ENCODE peak calls at places on chromosome 13, in seven cellular contexts. One of them, this sample, is unnamed. For H3K4me1, the result is how much of the 10 kb centered on the place peaks cover.

GRCh38 chr13:107669356-107669755 is 546.0 kb downstream of the LIG4 start:
- DNase-seq in heart right ventricle: no peak
- DNase-seq in IMR-90: peak
- DNase-seq in keratinocyte: no peak
- DNase-seq in SJCRH30: peak
- DNase-seq in lower lobe of right lung: no peak
- DNase-seq in PC-3: peak
- DNase-seq in this sample: no peak

GRCh38 chr13:104315606-104316005 is 1249.4 kb upstream of the SLC10A2 start:
- DNase-seq in heart right ventricle: no peak
- DNase-seq in IMR-90: peak
- DNase-seq in keratinocyte: peak
- DNase-seq in SJCRH30: peak
- DNase-seq in lower lobe of right lung: no peak
- DNase-seq in PC-3: peak
- DNase-seq in this sample: no peak

GRCh38 chr13:41562083-41562482 is 104.7 kb downstream of the RGCC start:
- DNase-seq in heart right ventricle: peak
- DNase-seq in IMR-90: peak
- DNase-seq in keratinocyte: no peak
- DNase-seq in SJCRH30: peak
- DNase-seq in lower lobe of right lung: no peak
- DNase-seq in PC-3: no peak
- DNase-seq in this sample: peak

GRCh38 chr13:104385409-104385808 is 1319.2 kb upstream of the SLC10A2 start:
- DNase-seq in heart right ventricle: no peak
- DNase-seq in IMR-90: peak
- DNase-seq in keratinocyte: no peak
- DNase-seq in SJCRH30: no peak
- DNase-seq in lower lobe of right lung: no peak
- DNase-seq in PC-3: peak
- DNase-seq in this sample: no peak

GRCh38 chr13:90105276-90105675 is 1242.2 kb upstream of the MIR17HG start:
- DNase-seq in heart right ventricle: no peak
- DNase-seq in IMR-90: no peak
- DNase-seq in keratinocyte: no peak
- DNase-seq in SJCRH30: no peak
- DNase-seq in lower lobe of right lung: no peak
- DNase-seq in PC-3: peak
- DNase-seq in this sample: no peak

GRCh38 chr13:42762917-42763316 is 18.5 kb upstream of the FAM216B start:
- DNase-seq in heart right ventricle: no peak
- DNase-seq in IMR-90: peak
- DNase-seq in keratinocyte: peak
- DNase-seq in SJCRH30: no peak
- DNase-seq in lower lobe of right lung: no peak
- DNase-seq in PC-3: peak
- DNase-seq in this sample: no peak

GRCh38 chr13:53873558-53873957 is 844.9 kb downstream of the OLFM4 start:
- DNase-seq in heart right ventricle: no peak
- DNase-seq in IMR-90: no peak
- DNase-seq in keratinocyte: no peak
- DNase-seq in SJCRH30: no peak
- DNase-seq in lower lobe of right lung: no peak
- DNase-seq in PC-3: no peak
- DNase-seq in this sample: no peak

GRCh38 chr13:41548870-41549269 is 91.5 kb downstream of the RGCC start:
- DNase-seq in heart right ventricle: no peak
- DNase-seq in IMR-90: no peak
- DNase-seq in keratinocyte: no peak
- DNase-seq in SJCRH30: no peak
- DNase-seq in lower lobe of right lung: no peak
- DNase-seq in PC-3: no peak
- DNase-seq in this sample: no peak

GRCh38 chr13:72586519-72586918 is 140.9 kb downstream of the MZT1 start:
- DNase-seq in heart right ventricle: no peak
- DNase-seq in IMR-90: no peak
- DNase-seq in keratinocyte: no peak
- DNase-seq in SJCRH30: peak
- DNase-seq in lower lobe of right lung: no peak
- DNase-seq in PC-3: no peak
- DNase-seq in this sample: no peak

DNA sequence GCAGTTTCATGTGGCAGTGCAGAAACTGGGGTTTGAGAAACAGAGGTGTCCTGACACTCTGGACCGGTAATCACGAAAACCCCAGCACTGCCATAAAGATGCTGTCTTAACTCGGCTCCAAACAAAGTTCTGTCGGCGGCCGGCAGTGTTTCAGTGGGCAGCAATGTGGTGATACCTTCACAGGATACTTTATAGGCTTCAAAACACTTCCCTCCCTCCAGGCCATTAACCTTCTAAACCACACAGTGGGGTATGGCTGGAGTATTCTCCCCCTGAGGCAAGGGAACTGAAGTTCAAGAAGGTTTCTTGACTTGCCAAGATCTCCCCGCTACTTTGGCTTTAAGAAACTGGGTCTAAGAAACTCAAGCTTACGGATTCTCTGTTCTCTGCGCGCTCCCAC is 1.1 kb downstream of the RUBCNL start:
- DNase-seq in heart right ventricle: no peak
- DNase-seq in IMR-90: no peak
- DNase-seq in keratinocyte: no peak
- DNase-seq in SJCRH30: no peak
- DNase-seq in lower lobe of right lung: no peak
- DNase-seq in PC-3: no peak
- DNase-seq in this sample: no peak
- H3K4me1 ChIP-seq in heart right ventricle: under half
- H3K4me1 ChIP-seq in IMR-90: under half
- H3K4me1 ChIP-seq in keratinocyte: under half
- H3K4me1 ChIP-seq in SJCRH30: under half
- H3K4me1 ChIP-seq in lower lobe of right lung: under half
- H3K4me1 ChIP-seq in PC-3: under half
- H3K4me1 ChIP-seq in this sample: under half

DNA sequence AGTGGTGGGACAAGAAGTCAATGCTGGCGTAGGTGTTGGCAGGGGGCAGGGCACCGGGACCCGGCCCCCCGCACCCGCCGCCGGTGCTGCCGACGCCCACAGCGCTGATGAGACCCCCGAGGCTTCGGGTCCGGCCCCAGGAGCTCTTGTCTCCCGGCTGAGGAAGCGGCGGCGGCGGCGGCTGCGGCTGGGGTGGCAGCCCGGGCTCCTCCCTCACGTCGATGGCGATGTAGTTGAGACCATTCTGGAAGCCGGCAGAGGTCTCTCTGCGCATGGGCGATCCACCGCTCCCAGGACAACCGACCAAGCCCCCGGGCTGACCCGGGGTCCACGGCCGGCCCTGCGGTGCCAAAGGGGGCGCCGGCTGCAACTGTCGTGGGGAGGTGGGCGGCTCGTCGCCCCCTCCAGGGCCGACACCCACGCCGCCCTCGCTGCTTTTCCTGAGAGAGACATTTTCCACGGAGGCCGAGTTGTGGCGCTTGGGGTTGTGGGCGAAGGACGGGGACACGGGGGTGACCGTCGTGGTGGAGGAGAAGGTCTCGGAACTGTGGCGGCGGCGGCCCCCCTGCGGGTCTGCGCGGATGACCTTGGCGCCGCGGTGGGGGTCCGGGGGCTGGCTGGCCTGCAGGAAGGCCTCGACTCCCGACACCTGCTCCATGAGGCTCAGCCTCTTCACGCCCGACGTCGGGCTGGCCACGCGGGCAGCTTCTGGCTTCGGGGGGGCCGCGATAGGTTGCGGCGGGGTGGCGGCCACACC is 4.1 kb downstream of the IRS2 start:
- DNase-seq in heart right ventricle: no peak
- DNase-seq in IMR-90: no peak
- DNase-seq in keratinocyte: no peak
- DNase-seq in SJCRH30: no peak
- DNase-seq in lower lobe of right lung: no peak
- DNase-seq in PC-3: no peak
- DNase-seq in this sample: peak
- H3K4me1 ChIP-seq in heart right ventricle: under half
- H3K4me1 ChIP-seq in IMR-90: under half
- H3K4me1 ChIP-seq in keratinocyte: under half
- H3K4me1 ChIP-seq in SJCRH30: under half
- H3K4me1 ChIP-seq in lower lobe of right lung: half or more
- H3K4me1 ChIP-seq in PC-3: under half
- H3K4me1 ChIP-seq in this sample: under half

GRCh38 chr13:98207411-98207810 is 30.3 kb upstream of the RNF113B start:
- DNase-seq in heart right ventricle: no peak
- DNase-seq in IMR-90: peak
- DNase-seq in keratinocyte: no peak
- DNase-seq in SJCRH30: no peak
- DNase-seq in lower lobe of right lung: no peak
- DNase-seq in PC-3: no peak
- DNase-seq in this sample: no peak
- H3K4me1 ChIP-seq in heart right ventricle: under half
- H3K4me1 ChIP-seq in IMR-90: under half
- H3K4me1 ChIP-seq in keratinocyte: under half
- H3K4me1 ChIP-seq in SJCRH30: under half
- H3K4me1 ChIP-seq in lower lobe of right lung: under half
- H3K4me1 ChIP-seq in PC-3: under half
- H3K4me1 ChIP-seq in this sample: under half

DNA sequence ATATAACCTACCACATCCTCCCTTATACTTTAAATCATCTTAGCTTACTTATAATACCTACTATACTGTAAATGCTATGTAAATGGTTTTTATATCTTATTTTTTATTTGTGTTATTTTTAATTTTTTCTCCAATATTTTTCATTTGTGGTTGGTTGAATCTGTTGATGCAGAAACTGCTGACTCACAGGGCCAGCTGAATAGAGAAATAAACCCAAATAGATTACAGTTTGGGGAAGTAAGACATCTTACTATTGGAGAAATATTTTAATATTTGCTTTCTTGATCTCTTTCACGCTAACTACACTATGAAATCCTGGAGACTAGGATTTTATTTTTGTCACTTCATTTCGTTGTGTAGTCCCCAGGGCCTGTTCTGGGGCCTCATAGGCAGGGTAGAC is 7.1 kb downstream of the SMAD9 start:
- DNase-seq in heart right ventricle: no peak
- DNase-seq in IMR-90: peak
- DNase-seq in keratinocyte: no peak
- DNase-seq in SJCRH30: no peak
- DNase-seq in lower lobe of right lung: no peak
- DNase-seq in PC-3: no peak
- DNase-seq in this sample: no peak
- H3K4me1 ChIP-seq in heart right ventricle: under half
- H3K4me1 ChIP-seq in IMR-90: under half
- H3K4me1 ChIP-seq in keratinocyte: under half
- H3K4me1 ChIP-seq in SJCRH30: under half
- H3K4me1 ChIP-seq in lower lobe of right lung: under half
- H3K4me1 ChIP-seq in PC-3: under half
- H3K4me1 ChIP-seq in this sample: under half

GRCh38 chr13:114056205-114057013 is 76.0 kb downstream of the RASA3 start:
- DNase-seq in heart right ventricle: no peak
- DNase-seq in IMR-90: no peak
- DNase-seq in keratinocyte: no peak
- DNase-seq in SJCRH30: no peak
- DNase-seq in lower lobe of right lung: no peak
- DNase-seq in PC-3: no peak
- DNase-seq in this sample: no peak

GRCh38 chr13:114053026-114053425 is 79.2 kb upstream of the C13orf46 start:
- DNase-seq in heart right ventricle: no peak
- DNase-seq in IMR-90: peak
- DNase-seq in keratinocyte: no peak
- DNase-seq in SJCRH30: no peak
- DNase-seq in lower lobe of right lung: no peak
- DNase-seq in PC-3: no peak
- DNase-seq in this sample: no peak

GRCh38 chr13:114055766-114056165 is 76.7 kb downstream of the RASA3 start:
- DNase-seq in heart right ventricle: no peak
- DNase-seq in IMR-90: no peak
- DNase-seq in keratinocyte: no peak
- DNase-seq in SJCRH30: no peak
- DNase-seq in lower lobe of right lung: no peak
- DNase-seq in PC-3: no peak
- DNase-seq in this sample: no peak

GRCh38 chr13:114054830-114055439 is 77.5 kb downstream of the RASA3 start:
- DNase-seq in heart right ventricle: no peak
- DNase-seq in IMR-90: no peak
- DNase-seq in keratinocyte: no peak
- DNase-seq in SJCRH30: no peak
- DNase-seq in lower lobe of right lung: no peak
- DNase-seq in PC-3: no peak
- DNase-seq in this sample: no peak

GRCh38 chr13:114054269-114054668 is 78.2 kb downstream of the RASA3 start:
- DNase-seq in heart right ventricle: no peak
- DNase-seq in IMR-90: no peak
- DNase-seq in keratinocyte: no peak
- DNase-seq in SJCRH30: no peak
- DNase-seq in lower lobe of right lung: no peak
- DNase-seq in PC-3: no peak
- DNase-seq in this sample: no peak
- H3K4me1 ChIP-seq in heart right ventricle: under half
- H3K4me1 ChIP-seq in IMR-90: under half
- H3K4me1 ChIP-seq in keratinocyte: under half
- H3K4me1 ChIP-seq in SJCRH30: under half
- H3K4me1 ChIP-seq in lower lobe of right lung: under half
- H3K4me1 ChIP-seq in PC-3: under half
- H3K4me1 ChIP-seq in this sample: under half

GRCh38 chr13:75788494-75788991 is 152.4 kb downstream of the LMO7 start:
- DNase-seq in heart right ventricle: peak
- DNase-seq in IMR-90: peak
- DNase-seq in keratinocyte: no peak
- DNase-seq in SJCRH30: peak
- DNase-seq in lower lobe of right lung: no peak
- DNase-seq in PC-3: peak
- DNase-seq in this sample: no peak
- H3K4me1 ChIP-seq in heart right ventricle: under half
- H3K4me1 ChIP-seq in IMR-90: under half
- H3K4me1 ChIP-seq in keratinocyte: under half
- H3K4me1 ChIP-seq in SJCRH30: under half
- H3K4me1 ChIP-seq in lower lobe of right lung: half or more
- H3K4me1 ChIP-seq in PC-3: under half
- H3K4me1 ChIP-seq in this sample: under half

GRCh38 chr13:113410472-113411201 is 42.7 kb downstream of the ADPRHL1 start:
- DNase-seq in heart right ventricle: no peak
- DNase-seq in IMR-90: peak
- DNase-seq in keratinocyte: no peak
- DNase-seq in SJCRH30: peak
- DNase-seq in lower lobe of right lung: peak
- DNase-seq in PC-3: peak
- DNase-seq in this sample: no peak
- H3K4me1 ChIP-seq in heart right ventricle: under half
- H3K4me1 ChIP-seq in IMR-90: under half
- H3K4me1 ChIP-seq in keratinocyte: under half
- H3K4me1 ChIP-seq in SJCRH30: under half
- H3K4me1 ChIP-seq in lower lobe of right lung: under half
- H3K4me1 ChIP-seq in PC-3: under half
- H3K4me1 ChIP-seq in this sample: under half

DNA sequence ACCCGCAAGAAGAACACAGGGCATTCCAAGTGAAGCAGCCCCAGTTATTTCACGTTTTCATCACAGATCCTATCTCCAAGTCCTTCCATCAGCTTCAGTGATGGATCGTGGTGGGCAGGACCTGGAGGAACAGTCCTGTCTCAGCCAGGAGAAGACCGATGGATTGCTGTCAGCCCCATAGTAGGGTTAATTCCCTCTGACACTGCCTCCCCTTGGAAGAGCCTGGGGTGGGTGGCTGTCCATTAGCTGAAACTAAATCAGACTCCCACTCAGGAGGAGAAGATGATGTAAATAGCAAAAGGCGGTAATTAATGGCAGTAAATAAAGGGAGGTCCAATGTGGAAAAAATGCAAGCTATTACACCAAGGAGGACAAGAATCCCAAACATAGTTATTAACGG is 131.0 kb downstream of the TNFRSF19 start:
- DNase-seq in heart right ventricle: no peak
- DNase-seq in IMR-90: no peak
- DNase-seq in keratinocyte: no peak
- DNase-seq in SJCRH30: no peak
- DNase-seq in lower lobe of right lung: no peak
- DNase-seq in PC-3: no peak
- DNase-seq in this sample: no peak
- H3K4me1 ChIP-seq in heart right ventricle: under half
- H3K4me1 ChIP-seq in IMR-90: under half
- H3K4me1 ChIP-seq in keratinocyte: under half
- H3K4me1 ChIP-seq in SJCRH30: under half
- H3K4me1 ChIP-seq in lower lobe of right lung: under half
- H3K4me1 ChIP-seq in PC-3: under half
- H3K4me1 ChIP-seq in this sample: under half